ENCODE peak calls at places on chromosomes 11 and 22, in ten cellular contexts. S, D, U, Q, T, V, X, E, H and P are unnamed samples. For H3K36me3, the result is how much of the 10 kb centered on the place peaks cover.

GRCh38 chr11:18844753-18845367 is 53.3 kb upstream of the PTPN5 start:
- DNase-seq in E (no peak), V (peak), U (no peak), H (no peak), Q (no peak), X (no peak), S (no peak), T (peak), D (no peak), P (no peak)

GRCh38 chr11:84522331-84522730 is 1104.8 kb downstream of the DLG2 start:
- DNase-seq in D (no peak), E (no peak), S (no peak), V (no peak), H (no peak), U (no peak), Q (no peak), T (no peak), X (no peak), P (no peak)

GRCh38 chr11:8356216-8356615 is 92.5 kb upstream of the LMO1 start:
- DNase-seq in H (no peak), E (peak), U (no peak), T (no peak), S (no peak), V (no peak), D (no peak), Q (no peak), X (no peak), P (peak)

GRCh38 chr11:61828629-61829407 is 718 bp downstream of the FADS2 start:
- DNase-seq in T (no peak), X (peak), V (no peak), H (peak), Q (peak), E (peak), D (peak), S (no peak), U (peak), P (no peak)

GRCh38 chr11:116215471-116216113 is 557.2 kb downstream of the BUD13 start:
- DNase-seq in V (no peak), D (no peak), E (no peak), T (no peak), S (no peak), X (no peak), H (no peak), U (no peak), Q (no peak), P (no peak)

GRCh38 chr11:33294797-33295196 is 37.6 kb downstream of the HIPK3 start:
- DNase-seq in E (no peak), U (no peak), Q (no peak), H (no peak), D (no peak), X (no peak), T (no peak), S (no peak), V (no peak), P (no peak)

GRCh38 chr22:46069518-46070214 is 80.7 kb upstream of the PPARA start:
- DNase-seq in Q (peak), X (peak), S (no peak), E (no peak), V (peak), H (peak), T (peak), D (peak), U (no peak), P (peak)

GRCh38 chr11:107857550-107858216 is 904 bp downstream of the SLC35F2 start:
- DNase-seq in S (no peak), Q (peak), D (no peak), X (no peak), V (no peak), E (no peak), U (no peak), H (no peak), T (peak), P (no peak)

GRCh38 chr11:74024630-74025029 is 15.7 kb upstream of the UCP3 start:
- DNase-seq in X (no peak), D (peak), E (no peak), V (no peak), H (peak), U (no peak), T (peak), S (no peak), Q (peak), P (no peak)

GRCh38 chr22:44247923-44248892 is 64.5 kb downstream of the SHISAL1 start:
- DNase-seq in U (no peak), V (no peak), X (no peak), T (no peak), E (no peak), D (no peak), S (no peak), Q (no peak), H (no peak), P (no peak)

GRCh38 chr11:106304274-106304673 is 226.8 kb downstream of the AASDHPPT start:
- DNase-seq in E (no peak), V (no peak), H (no peak), D (no peak), X (no peak), Q (no peak), S (no peak), T (peak), U (no peak), P (no peak)

GRCh38 chr11:73866586-73866996 is 10.1 kb downstream of the COA4 start:
- DNase-seq in X (no peak), D (no peak), T (peak), S (no peak), V (peak), Q (peak), E (no peak), H (peak), U (no peak), P (no peak)

GRCh38 chr22:35470903-35471321 is 69.7 kb upstream of the RASD2 start:
- DNase-seq in V (no peak), H (no peak), Q (no peak), U (no peak), X (no peak), T (peak), E (no peak), D (no peak), S (no peak), P (no peak)

DNA sequence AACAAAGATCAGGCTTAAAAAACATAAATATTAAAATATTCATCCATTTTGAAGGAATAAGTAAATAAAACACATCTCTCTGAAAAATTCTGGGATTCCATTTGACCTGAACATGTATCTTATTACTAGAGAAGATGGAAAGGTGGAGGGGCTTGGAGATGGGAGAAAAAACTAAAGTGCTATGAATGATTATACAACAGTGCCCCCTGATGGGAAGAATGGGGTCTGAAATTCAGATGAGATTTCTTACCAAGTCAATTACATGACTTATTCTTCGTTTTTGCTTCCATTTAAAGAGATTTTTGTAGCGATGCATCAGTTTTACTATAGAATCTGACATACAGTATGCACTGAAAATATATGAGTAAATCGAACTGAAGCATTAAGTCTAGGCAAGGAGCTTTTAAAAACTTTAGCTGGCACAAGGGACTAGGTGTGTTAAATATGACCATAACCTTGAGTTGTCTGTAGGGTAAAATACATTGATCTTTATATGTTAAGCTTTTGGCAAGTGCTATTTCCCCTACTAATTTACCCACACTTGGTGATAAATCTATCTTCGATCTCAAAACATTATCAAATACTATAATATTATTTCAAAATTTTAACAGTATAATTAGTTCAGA is 718.8 kb downstream of the CNTN5 start:
- DNase-seq in H (no peak), T (peak), U (no peak), D (no peak), X (no peak), S (no peak), E (no peak), Q (no peak), V (no peak), P (no peak)
- H3K36me3 ChIP-seq in H (under half), T (under half), U (under half), D (under half), X (under half), S (under half), E (under half), Q (under half), V (under half), P (under half)

GRCh38 chr11:40215605-40216004 is 1243.8 kb downstream of the LRRC4C start:
- DNase-seq in Q (no peak), X (no peak), H (no peak), V (no peak), T (no peak), D (no peak), U (no peak), S (no peak), E (no peak), P (no peak)
- H3K27ac ChIP-seq in Q (peak), X (no peak), H (no peak), V (no peak), T (no peak), D (peak), U (no peak), S (no peak), E (no peak), P (no peak)

GRCh38 chr22:23271597-23271908 is 91.2 kb downstream of the BCR start:
- DNase-seq in S (no peak), H (no peak), T (no peak), X (no peak), V (no peak), U (no peak), Q (no peak), D (no peak), E (no peak), P (no peak)
- H3K36me3 ChIP-seq in S (under half), H (under half), T (half or more), X (under half), V (under half), U (under half), Q (under half), D (half or more), E (half or more), P (half or more)

DNA sequence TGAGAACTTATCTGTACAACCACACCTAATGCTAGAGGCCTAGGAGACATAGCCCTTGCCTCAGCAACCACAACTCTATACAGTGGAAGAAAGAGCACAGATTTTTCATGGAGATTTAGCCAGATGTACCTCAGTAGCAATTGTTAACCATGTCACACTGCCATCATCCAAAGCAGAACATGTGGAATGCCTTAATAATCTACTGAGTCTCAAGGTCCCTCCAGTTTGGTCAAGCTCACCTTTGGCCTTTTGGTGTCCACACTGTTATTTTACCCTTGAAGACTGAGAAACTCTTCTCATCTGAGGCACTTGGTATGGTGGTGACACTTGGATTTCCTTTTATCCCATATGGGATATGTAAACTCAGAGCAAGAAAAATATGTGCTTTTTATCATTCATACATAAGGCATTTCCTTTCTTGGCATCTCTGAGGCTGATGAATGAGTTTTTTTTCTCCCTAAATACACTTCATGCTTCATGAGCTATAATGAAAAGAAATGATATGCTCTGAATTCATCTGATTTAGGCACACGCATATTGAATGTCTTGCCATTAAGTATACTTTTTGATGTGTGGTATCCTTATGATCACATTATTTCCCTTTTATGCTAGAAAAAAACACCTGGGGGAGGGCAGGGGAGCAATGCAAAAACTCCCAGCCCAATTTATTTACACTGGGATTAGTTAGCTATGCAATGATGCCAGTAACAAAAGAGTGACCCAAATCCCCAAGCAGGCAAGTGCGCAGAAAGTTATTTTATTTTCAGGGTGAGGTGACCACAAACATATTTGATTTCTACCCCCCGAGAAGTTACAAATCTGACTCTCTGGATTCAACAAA is 63.3 kb upstream of the ME3 start:
- DNase-seq in S (no peak), X (no peak), U (no peak), V (peak), E (no peak), H (no peak), D (no peak), Q (no peak), T (peak), P (no peak)
- H3K27ac ChIP-seq in S (no peak), X (no peak), U (no peak), V (peak), E (no peak), H (no peak), D (no peak), Q (no peak), T (peak), P (peak)

GRCh38 chr22:21965762-21966288 is 13.2 kb upstream of the PPM1F start:
- DNase-seq in S (no peak), X (no peak), Q (no peak), E (no peak), T (no peak), V (no peak), H (no peak), U (no peak), D (no peak), P (no peak)

GRCh38 chr22:21968452-21969129 is 14.0 kb downstream of the TOP3B start:
- DNase-seq in Q (no peak), S (no peak), T (no peak), E (no peak), D (no peak), V (no peak), U (no peak), X (no peak), H (no peak), P (no peak)

GRCh38 chr22:21964918-21965484 is 12.4 kb upstream of the PPM1F start:
- DNase-seq in D (no peak), X (no peak), U (no peak), T (no peak), H (no peak), S (no peak), Q (no peak), V (no peak), E (no peak), P (no peak)

GRCh38 chr22:21967693-21968271 is 14.8 kb downstream of the TOP3B start:
- DNase-seq in D (no peak), U (no peak), S (no peak), T (no peak), V (no peak), Q (no peak), X (no peak), E (no peak), H (no peak), P (no peak)

GRCh38 chr22:21966643-21967516 is 14.2 kb upstream of the PPM1F start:
- DNase-seq in E (no peak), T (no peak), Q (no peak), X (no peak), V (no peak), D (no peak), U (no peak), S (no peak), H (no peak), P (no peak)
- H3K36me3 ChIP-seq in E (half or more), T (half or more), Q (half or more), X (half or more), V (under half), D (half or more), U (half or more), S (half or more), H (half or more), P (half or more)

GRCh38 chr11:113906038-113906437 is 1.4 kb downstream of the HTR3B start:
- DNase-seq in Q (no peak), E (no peak), X (no peak), S (no peak), U (no peak), D (no peak), T (no peak), H (no peak), V (peak), P (no peak)
- H3K27ac ChIP-seq in Q (no peak), E (no peak), X (no peak), S (no peak), U (no peak), D (no peak), T (no peak), H (no peak), V (no peak), P (no peak)

GRCh38 chr11:114065094-114065493 is 5.6 kb downstream of the ZBTB16 start:
- DNase-seq in S (no peak), V (no peak), H (no peak), D (no peak), Q (peak), U (no peak), E (no peak), X (no peak), T (no peak), P (no peak)
- H3K36me3 ChIP-seq in S (under half), V (under half), H (half or more), D (half or more), Q (under half), U (under half), E (under half), X (under half), T (under half), P (half or more)

GRCh38 chr11:10294289-10294953 is 402 bp upstream of the SBF2 start:
- DNase-seq in T (peak), U (no peak), V (peak), Q (peak), X (peak), D (peak), S (no peak), E (peak), H (peak), P (peak)

GRCh38 chr11:10295056-10295901 is 1.3 kb upstream of the SBF2 start:
- DNase-seq in Q (no peak), E (no peak), U (no peak), H (no peak), T (no peak), D (no peak), X (no peak), V (peak), S (no peak), P (no peak)

GRCh38 chr11:10288881-10289764 is 4.9 kb downstream of the SBF2 start:
- DNase-seq in E (peak), U (no peak), H (no peak), S (no peak), V (no peak), X (no peak), Q (no peak), T (no peak), D (no peak), P (peak)

GRCh38 chr11:10289765-10290420 is 4.1 kb downstream of the SBF2 start:
- DNase-seq in S (no peak), E (no peak), Q (no peak), D (no peak), V (no peak), X (no peak), H (no peak), T (no peak), U (no peak), P (no peak)

DNA sequence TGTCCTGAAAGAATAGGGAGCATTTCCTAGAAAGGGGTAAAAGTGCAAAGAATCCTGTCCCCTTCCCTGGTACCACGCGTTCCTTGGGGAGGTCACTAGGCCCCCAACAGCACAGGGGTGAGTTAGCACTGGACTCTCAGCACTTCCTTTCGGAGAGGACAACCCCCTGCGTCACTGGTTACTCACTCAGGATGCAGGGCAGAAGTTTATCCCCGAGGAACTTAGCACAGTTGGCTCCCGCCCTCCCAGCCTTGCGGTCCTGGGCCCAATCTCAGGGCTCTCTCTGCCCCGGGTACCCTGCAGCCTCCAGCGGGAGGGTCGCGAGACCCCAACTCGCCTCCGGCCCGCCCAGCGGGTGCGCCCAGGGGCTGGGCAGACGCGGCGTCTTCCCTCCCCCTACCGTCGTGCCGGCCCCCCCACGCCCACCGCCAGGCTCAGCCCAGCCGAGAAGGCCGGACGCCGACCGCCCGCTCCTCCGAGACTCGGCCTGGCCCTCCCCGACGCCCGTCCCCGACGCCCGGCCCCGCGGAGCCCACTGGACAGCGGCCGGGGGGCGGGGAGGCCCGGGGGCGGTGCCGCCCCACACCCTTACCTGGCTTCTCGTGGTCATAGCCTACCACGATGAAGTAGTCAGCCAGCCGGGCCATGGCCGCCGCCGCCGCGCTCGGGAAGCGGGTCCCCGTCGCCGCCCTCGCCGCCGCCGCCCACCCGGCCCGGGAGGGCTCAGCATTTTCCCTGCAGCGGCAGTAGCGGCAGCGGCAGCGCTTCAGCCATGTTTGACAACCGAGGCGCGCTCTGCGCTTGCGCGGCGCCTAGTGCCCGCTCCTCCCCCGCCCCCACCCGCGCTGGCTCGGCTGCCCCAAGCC is at the start of gene SBF2:
- DNase-seq in D (peak), E (peak), Q (peak), U (peak), X (peak), S (peak), T (peak), V (peak), H (peak), P (peak)
- H3K27ac ChIP-seq in D (peak), E (peak), Q (peak), U (no peak), X (peak), S (peak), T (peak), V (peak), H (peak), P (peak)